ENCODE peak calls at places on chromosome 20, in five cellular contexts. I is K562, S is psoas muscle, A is spleen, O is substantia nigra. Z is an unnamed sample.

GRCh38 chr20:63461364-63461763 is 11.1 kb downstream of the KCNQ2 start:
- DNase-seq in A (no peak), S (no peak), I (peak; percentile 77), O (no peak), Z (no peak)

GRCh38 chr20:33444797-33445560 is 1.4 kb upstream of the SNTA1 start:
- DNase-seq in A (no peak), I (peak; percentile 1), S (no peak), O (no peak), Z (no peak)

GRCh38 chr20:17654649-17655285 is 27.3 kb downstream of the RRBP1 start:
- DNase-seq in I (peak; percentile 15), S (peak; percentile 65), A (peak; percentile 49), O (peak; percentile 48), Z (no peak)

GRCh38 chr20:12049125-12049524 is 131.4 kb downstream of the BTBD3 start:
- DNase-seq in I (no peak), A (no peak), S (no peak), O (no peak), Z (no peak)

GRCh38 chr20:51169813-51170212 is 146.9 kb upstream of the KCNG1 start:
- DNase-seq in S (no peak), I (no peak), A (no peak), O (no peak), Z (no peak)

GRCh38 chr20:9079038-9079731 is 10.3 kb downstream of the PLCB4 start:
- DNase-seq in I (no peak), S (no peak), A (no peak), O (no peak), Z (no peak)

GRCh38 chr20:41697861-41698559 is 79.8 kb upstream of the CHD6 start:
- DNase-seq in A (no peak), S (no peak), O (no peak), I (no peak), Z (no peak)

GRCh38 chr20:20520776-20521175 is 152.9 kb downstream of the INSM1 start:
- DNase-seq in A (no peak), S (no peak), I (no peak), O (no peak), Z (no peak)

GRCh38 chr20:46739441-46740213 is 30.2 kb downstream of the SLC2A10 start:
- DNase-seq in I (no peak), S (no peak), A (no peak), O (no peak), Z (no peak)

GRCh38 chr20:17721802-17722486 is 22.2 kb downstream of the BANF2 start:
- DNase-seq in O (no peak), I (peak; percentile 8), S (no peak), A (no peak), Z (no peak)

GRCh38 chr20:60372822-60373221 is 414.6 kb downstream of the CDH26 start:
- DNase-seq in O (no peak), A (no peak), S (no peak), I (no peak), Z (no peak)

GRCh38 chr20:2872304-2873009 is 824 bp upstream of the PTPRA start:
- DNase-seq in O (peak; percentile 55), I (peak; percentile 70), A (peak; percentile 92), S (peak; percentile 76), Z (peak; percentile 82)

GRCh38 chr20:52972190-52972937 is at the start of gene TSHZ2:
- DNase-seq in I (no peak), A (no peak), S (peak; percentile 74), O (no peak), Z (peak; percentile 6)

GRCh38 chr20:52833901-52834300 is 138.3 kb upstream of the TSHZ2 start:
- DNase-seq in A (no peak), S (no peak), O (no peak), I (no peak), Z (no peak)

GRCh38 chr20:43925215-43925614 is 10.6 kb downstream of the TOX2 start:
- DNase-seq in S (no peak), A (no peak), O (no peak), I (no peak), Z (no peak)

GRCh38 chr20:9565910-9566550 is 51.6 kb downstream of the LAMP5 start:
- DNase-seq in O (no peak), S (no peak), A (no peak), I (no peak), Z (no peak)

GRCh38 chr20:45049904-45050471 is 50.9 kb downstream of the KCNS1 start:
- DNase-seq in S (no peak), I (no peak), O (no peak), A (no peak), Z (peak; percentile 20)

DNA sequence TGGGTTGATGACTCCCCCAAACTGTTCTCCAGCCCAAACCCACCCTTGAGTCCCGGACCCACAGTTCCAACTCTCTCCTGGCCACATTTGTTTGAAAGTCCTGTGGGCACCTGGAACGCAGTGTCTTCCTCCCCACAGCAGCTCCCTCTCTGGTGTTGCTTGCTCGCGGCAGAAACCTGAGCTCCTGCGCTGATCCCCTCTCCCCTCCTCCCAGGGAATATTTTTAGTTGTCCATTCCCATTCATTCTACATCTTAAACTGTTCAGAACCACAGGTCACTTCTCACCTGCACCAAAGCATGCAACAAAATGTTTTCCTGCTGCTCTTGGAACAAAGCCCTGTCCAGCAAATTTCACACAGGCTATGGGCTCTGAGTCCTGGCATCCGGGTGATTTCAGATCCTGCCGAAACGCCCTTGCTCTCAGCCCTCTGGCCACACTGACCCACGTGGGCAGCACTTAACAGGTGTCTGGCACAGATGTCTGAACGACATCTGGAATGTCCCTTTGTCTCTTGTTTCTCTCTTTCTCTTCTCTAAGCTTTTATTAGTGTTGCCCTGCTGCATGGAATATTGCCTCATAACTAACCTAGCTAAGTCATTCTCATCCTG is 27.0 kb upstream of the PMEPA1 start:
- DNase-seq in A (no peak), S (peak; percentile 38), I (no peak), O (no peak), Z (no peak)
- H3K27ac ChIP-seq in A (no peak overlapping the region), S (peak overlapping the region; percentile 62), I (no peak overlapping the region), O (no peak overlapping the region), Z (no peak overlapping the region)

DNA sequence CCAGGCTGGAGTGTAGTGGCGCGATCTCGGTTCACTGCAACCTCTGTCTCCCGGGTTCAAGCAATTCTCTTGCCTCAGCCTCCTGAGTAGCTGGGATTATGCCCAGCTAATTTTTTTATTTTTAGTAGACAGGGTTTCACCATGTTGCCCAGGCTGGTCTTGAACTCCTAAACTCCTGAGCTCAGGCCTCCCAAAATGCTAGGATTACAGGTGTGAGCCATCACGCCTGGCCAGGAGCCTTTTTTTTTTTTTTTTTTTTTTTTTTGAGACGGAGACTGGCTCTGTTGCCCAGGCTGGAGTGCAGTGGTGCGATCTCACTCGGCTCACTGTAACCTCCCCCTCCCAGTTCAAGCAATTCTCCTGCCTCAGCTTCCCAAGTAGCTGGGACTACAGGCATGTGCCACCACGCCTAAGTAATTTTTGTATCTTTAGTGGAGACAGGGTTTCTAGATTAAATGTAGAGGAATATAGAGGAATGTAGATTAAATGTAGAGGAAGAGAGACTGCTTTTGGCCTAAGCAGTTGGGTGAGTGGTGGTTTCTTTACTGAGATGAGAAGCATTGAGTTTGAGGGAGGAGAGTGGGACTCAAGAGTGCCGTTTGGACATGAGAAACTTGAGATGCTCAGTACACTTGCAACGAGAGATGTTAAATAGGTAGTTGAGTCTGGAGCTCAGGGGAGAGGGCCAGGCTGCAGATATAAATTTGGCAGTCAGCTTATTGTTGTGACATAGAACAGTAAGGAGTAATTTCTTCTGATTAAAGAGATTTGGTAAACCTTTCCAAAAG is 16.7 kb downstream of the VAPB start:
- DNase-seq in I (no peak), A (no peak), S (no peak), O (no peak), Z (no peak)
- H3K27ac ChIP-seq in I (peak overlapping the region; percentile 57), A (peak overlapping the region; percentile 34), S (peak overlapping the region; percentile 87), O (no peak overlapping the region), Z (no peak overlapping the region)

GRCh38 chr20:24131684-24132083 is 143.1 kb upstream of the GGTLC1 start:
- DNase-seq in O (no peak), S (no peak), I (no peak), A (no peak), Z (no peak)

GRCh38 chr20:24134930-24135329 is 146.4 kb upstream of the GGTLC1 start:
- DNase-seq in O (no peak), A (no peak), S (no peak), I (no peak), Z (no peak)

GRCh38 chr20:24132246-24132645 is 143.7 kb upstream of the GGTLC1 start:
- DNase-seq in A (no peak), I (no peak), O (no peak), S (no peak), Z (no peak)

GRCh38 chr20:24134284-24134683 is 145.7 kb upstream of the GGTLC1 start:
- DNase-seq in A (no peak), S (no peak), I (no peak), O (no peak), Z (no peak)

GRCh38 chr20:24131281-24131680 is 142.7 kb upstream of the GGTLC1 start:
- DNase-seq in O (no peak), I (no peak), S (no peak), A (no peak), Z (no peak)
- H3K27ac ChIP-seq in O (no peak overlapping the region), I (no peak overlapping the region), S (no peak overlapping the region), A (no peak overlapping the region), Z (no peak overlapping the region)

GRCh38 chr20:23162887-23163286 is 76.8 kb upstream of the CD93 start:
- DNase-seq in S (no peak), A (no peak), I (no peak), O (no peak), Z (no peak)
- H3K27ac ChIP-seq in S (peak overlapping the region; percentile 48), A (no peak overlapping the region), I (no peak overlapping the region), O (no peak overlapping the region), Z (no peak overlapping the region)

DNA sequence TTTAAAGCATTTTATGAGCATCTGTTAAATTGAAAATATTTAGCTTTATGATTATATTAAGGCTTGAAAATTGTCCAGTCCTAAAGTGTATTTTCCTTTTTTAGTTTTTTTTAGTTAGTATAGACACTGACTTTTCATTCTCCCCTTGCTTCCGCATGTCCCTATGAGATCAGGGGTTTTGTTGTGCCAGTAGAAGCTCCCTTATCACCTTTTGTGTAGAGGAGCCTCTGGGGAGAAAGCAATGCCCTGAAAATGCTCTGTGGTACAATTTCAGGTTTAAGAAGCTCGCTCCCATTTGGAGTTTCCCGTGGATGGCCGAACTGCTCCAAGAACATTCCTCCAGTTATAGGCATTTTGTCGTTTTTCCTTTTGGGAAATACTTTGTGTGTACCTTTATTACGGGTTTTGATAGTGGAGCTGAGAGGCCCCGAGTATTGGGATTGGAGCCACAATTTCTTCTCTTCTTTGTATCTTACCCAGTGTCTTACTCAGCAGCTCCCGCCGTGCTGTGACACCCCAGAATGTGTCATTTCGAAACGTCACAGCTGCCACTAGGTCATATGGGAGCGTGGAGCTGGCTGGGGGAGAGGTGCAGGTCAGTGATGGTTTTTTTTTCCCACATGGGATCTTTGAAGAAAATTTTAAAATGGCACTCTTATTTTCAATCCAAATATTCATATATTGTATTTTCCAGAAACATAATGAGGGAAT is 49.9 kb downstream of the RPRD1B start:
- DNase-seq in O (no peak), I (peak; percentile 43), A (no peak), S (no peak), Z (no peak)
- H3K27ac ChIP-seq in O (no peak overlapping the region), I (peak overlapping the region; percentile 66), A (no peak overlapping the region), S (no peak overlapping the region), Z (no peak overlapping the region)

GRCh38 chr20:8020314-8021079 is 936 bp upstream of the TMX4 start:
- DNase-seq in A (no peak), O (no peak), I (no peak), S (no peak), Z (no peak)

GRCh38 chr20:8018928-8019177 is 708 bp downstream of the TMX4 start:
- DNase-seq in O (no peak), I (no peak), S (no peak), A (no peak), Z (no peak)

GRCh38 chr20:8019178-8019997 is at the start of gene TMX4:
- DNase-seq in I (peak; percentile 93), S (peak; percentile 99), A (peak; percentile 100), O (peak; percentile 85), Z (peak; percentile 90)

GRCh38 chr20:8021541-8022269 is 2.1 kb upstream of the TMX4 start:
- DNase-seq in I (no peak), A (no peak), S (no peak), O (no peak), Z (no peak)

GRCh38 chr20:8019998-8020247 is 362 bp upstream of the TMX4 start:
- DNase-seq in I (no peak), S (no peak), O (no peak), A (no peak), Z (no peak)
- H3K27ac ChIP-seq in I (no peak overlapping the region), S (peak overlapping the region; percentile 97), O (peak overlapping the region; percentile 93), A (peak overlapping the region; percentile 99), Z (peak overlapping the region; percentile 93)